ENCODE peak calls at places on chromosomes 4 and X, in four cellular contexts. F is B cell, Y is cardiac fibroblast, S is dorsolateral prefrontal cortex. U is an unnamed sample.

GRCh38 chr4:157045507-157046127 is 30.3 kb upstream of the GLRB start:
- DNase-seq in F (no peak), Y (peak), S (no peak), U (no peak)

GRCh38 chr4:107645604-107646003 is 74.4 kb downstream of the PAPSS1 start:
- DNase-seq in F (no peak), Y (no peak), S (no peak), U (no peak)

GRCh38 chr4:181949704-181950312 is 293.4 kb upstream of the TENM3 start:
- DNase-seq in F (no peak), Y (no peak), S (no peak), U (no peak)

GRCh38 chr4:55444822-55445221 is 49.1 kb downstream of the TMEM165 start:
- DNase-seq in F (no peak), Y (peak), S (no peak), U (no peak)

GRCh38 chrX:11533211-11533651 is 132.5 kb downstream of the ARHGAP6 start:
- DNase-seq in F (peak), Y (peak), S (no peak), U (no peak)

GRCh38 chr4:89836897-89837384 is at the start of gene SNCA:
- DNase-seq in F (peak), Y (peak), S (peak), U (peak)

GRCh38 chr4:157270108-157270507 is 49.6 kb downstream of the GRIA2 start:
- DNase-seq in F (no peak), Y (no peak), S (no peak), U (no peak)

GRCh38 chrX:129590596-129590995 is 50.5 kb downstream of the OCRL start:
- DNase-seq in F (no peak), Y (no peak), S (no peak), U (no peak)

GRCh38 chrX:69961365-69962072 is 88.2 kb downstream of the AWAT2 start:
- DNase-seq in F (no peak), Y (peak), S (no peak), U (no peak)

GRCh38 chrX:110145854-110146253 is 142.9 kb downstream of the TMEM164 start:
- DNase-seq in F (peak), Y (peak), S (no peak), U (no peak)

GRCh38 chr4:36042122-36042970 is 202.0 kb downstream of the ARAP2 start:
- DNase-seq in F (no peak), Y (no peak), S (no peak), U (no peak)

GRCh38 chrX:65528705-65529340 is 5.8 kb downstream of the LAS1L start:
- DNase-seq in F (peak), Y (peak), S (peak), U (peak)

GRCh38 chr4:183797445-183798248 is 107.5 kb upstream of the STOX2 start:
- DNase-seq in F (no peak), Y (peak), S (no peak), U (peak)

GRCh38 chrX:83508526-83509245 is 596 bp downstream of the POU3F4 start:
- DNase-seq in F (no peak), Y (no peak), S (no peak), U (no peak)

GRCh38 chrX:27600686-27601085 is 10.5 kb downstream of the DCAF8L2 start:
- DNase-seq in F (no peak), Y (peak), S (no peak), U (no peak)

GRCh38 chrX:65924938-65925507 is 114.9 kb downstream of the VSIG4 start:
- DNase-seq in F (no peak), Y (no peak), S (no peak), U (no peak)

GRCh38 chr4:150297861-150298474 is 219.7 kb downstream of the DCLK2 start:
- DNase-seq in F (no peak), Y (peak), S (no peak), U (no peak)

GRCh38 chr4:76011700-76012387 is 4.5 kb upstream of the CXCL9 start:
- DNase-seq in F (no peak), Y (peak), S (no peak), U (no peak)

GRCh38 chr4:61200195-61200990 is at the start of gene ADGRL3:
- DNase-seq in F (peak), Y (peak), S (peak), U (peak)

GRCh38 chr4:4776934-4777333 is 82.5 kb upstream of the MSX1 start:
- DNase-seq in F (no peak), Y (no peak), S (no peak), U (no peak)

DNA sequence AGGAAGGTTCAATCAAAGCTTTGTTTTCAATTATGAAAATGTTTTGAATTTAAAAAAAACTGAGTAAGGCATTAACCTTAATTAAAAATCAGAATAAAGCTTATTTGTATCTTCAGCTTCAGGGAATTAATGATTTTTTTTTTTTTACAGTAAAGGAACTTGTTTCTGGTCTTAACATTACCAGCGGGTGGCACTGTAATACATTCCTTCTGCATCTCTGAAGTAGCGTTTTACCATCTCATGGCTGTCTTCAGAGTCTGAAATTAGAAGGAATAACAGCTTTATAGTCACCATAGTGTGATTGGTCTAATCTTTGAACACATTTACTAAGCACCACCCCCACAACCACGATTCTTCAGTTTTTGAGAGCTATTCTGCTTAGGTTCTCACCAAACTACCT is 102.6 kb downstream of the IL1RAPL2 start:
- DNase-seq in F (no peak), Y (peak), S (no peak), U (no peak)
- TF ChIP-seq CTCF in F (no peak), Y (no peak), S (peak), U (peak)

GRCh38 chrX:49186125-49187027 is at the start of gene PRICKLE3:
- DNase-seq in F (peak), Y (peak), S (peak), U (peak)
- TF ChIP-seq CTCF in F (peak), Y (peak), S (peak), U (peak)

DNA sequence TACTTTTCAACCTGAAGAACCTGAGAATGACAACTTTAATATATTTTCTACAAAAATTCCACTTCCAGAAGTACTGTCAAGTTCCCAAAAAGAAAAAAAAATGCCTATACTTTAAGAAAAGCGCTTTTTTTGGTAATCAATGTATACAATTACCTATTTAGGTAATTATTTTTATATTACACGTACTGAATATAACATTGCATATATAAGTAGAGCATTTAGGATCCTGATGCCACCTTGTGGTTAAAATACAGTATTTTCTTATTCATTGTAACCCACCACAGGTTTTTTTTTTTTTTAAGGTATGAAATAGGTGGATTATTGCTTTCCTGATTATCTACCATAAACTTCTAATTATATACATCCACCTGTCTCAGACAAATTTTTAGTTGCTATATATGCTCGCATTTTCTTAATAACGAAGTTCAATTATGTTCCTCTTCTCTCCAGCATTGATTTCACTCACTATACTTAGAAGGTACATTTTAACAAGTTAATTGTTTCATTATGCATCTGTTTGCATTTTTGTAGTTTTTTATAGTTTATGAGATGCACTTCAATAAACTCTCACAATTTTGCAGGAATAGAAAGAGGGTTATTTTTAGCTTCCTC is 5.2 kb downstream of the MAP9 start:
- DNase-seq in F (no peak), Y (peak), S (no peak), U (no peak)
- TF ChIP-seq CTCF in F (peak), Y (peak), S (peak), U (peak)

GRCh38 chr4:3010998-3011397 is 47.6 kb downstream of the GRK4 start:
- DNase-seq in F (no peak), Y (peak), S (no peak), U (no peak)

GRCh38 chr4:3011456-3012220 is 48.3 kb downstream of the GRK4 start:
- DNase-seq in F (no peak), Y (no peak), S (no peak), U (no peak)

GRCh38 chr4:3010577-3010976 is 47.2 kb downstream of the GRK4 start:
- DNase-seq in F (no peak), Y (peak), S (no peak), U (no peak)

GRCh38 chr4:3007724-3008123 is 44.4 kb downstream of the GRK4 start:
- DNase-seq in F (no peak), Y (no peak), S (no peak), U (no peak)

DNA sequence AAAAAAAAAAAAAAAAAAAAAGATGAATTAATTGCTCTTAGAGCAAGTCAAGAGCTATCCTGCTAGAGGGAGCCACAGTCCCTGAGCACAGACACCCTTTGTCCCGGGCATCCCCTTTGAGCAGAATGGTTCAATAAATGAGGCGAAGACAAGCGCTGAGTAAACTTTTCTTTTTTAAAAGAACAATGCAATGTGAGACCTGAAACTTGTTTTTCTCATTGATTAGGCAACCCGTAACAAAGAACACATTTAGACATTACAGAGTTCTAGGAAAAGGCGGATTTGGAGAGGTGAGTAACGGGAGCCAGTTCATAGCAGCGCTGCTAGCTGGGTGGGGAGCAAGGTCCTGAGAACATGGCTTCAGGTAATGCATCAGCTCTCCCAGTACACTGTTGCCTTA is 46.1 kb downstream of the GRK4 start:
- DNase-seq in F (no peak), Y (peak), S (no peak), U (peak)
- TF ChIP-seq CTCF in F (peak), Y (peak), S (peak), U (peak)

GRCh38 chr4:126955292-126956191 is 677.2 kb upstream of the INTU start:
- DNase-seq in F (no peak), Y (no peak), S (no peak), U (no peak)

GRCh38 chr4:126956192-126956897 is 676.4 kb upstream of the INTU start:
- DNase-seq in F (no peak), Y (no peak), S (no peak), U (no peak)

GRCh38 chr4:126960760-126961159 is 672.0 kb upstream of the INTU start:
- DNase-seq in F (no peak), Y (no peak), S (no peak), U (no peak)

GRCh38 chr4:126958482-126958881 is 674.3 kb upstream of the INTU start:
- DNase-seq in F (no peak), Y (no peak), S (no peak), U (no peak)

GRCh38 chr4:126957555-126958440 is 675.0 kb upstream of the INTU start:
- DNase-seq in F (no peak), Y (peak), S (no peak), U (no peak)
- TF ChIP-seq CTCF in F (no peak), Y (peak), S (no peak), U (no peak)

DNA sequence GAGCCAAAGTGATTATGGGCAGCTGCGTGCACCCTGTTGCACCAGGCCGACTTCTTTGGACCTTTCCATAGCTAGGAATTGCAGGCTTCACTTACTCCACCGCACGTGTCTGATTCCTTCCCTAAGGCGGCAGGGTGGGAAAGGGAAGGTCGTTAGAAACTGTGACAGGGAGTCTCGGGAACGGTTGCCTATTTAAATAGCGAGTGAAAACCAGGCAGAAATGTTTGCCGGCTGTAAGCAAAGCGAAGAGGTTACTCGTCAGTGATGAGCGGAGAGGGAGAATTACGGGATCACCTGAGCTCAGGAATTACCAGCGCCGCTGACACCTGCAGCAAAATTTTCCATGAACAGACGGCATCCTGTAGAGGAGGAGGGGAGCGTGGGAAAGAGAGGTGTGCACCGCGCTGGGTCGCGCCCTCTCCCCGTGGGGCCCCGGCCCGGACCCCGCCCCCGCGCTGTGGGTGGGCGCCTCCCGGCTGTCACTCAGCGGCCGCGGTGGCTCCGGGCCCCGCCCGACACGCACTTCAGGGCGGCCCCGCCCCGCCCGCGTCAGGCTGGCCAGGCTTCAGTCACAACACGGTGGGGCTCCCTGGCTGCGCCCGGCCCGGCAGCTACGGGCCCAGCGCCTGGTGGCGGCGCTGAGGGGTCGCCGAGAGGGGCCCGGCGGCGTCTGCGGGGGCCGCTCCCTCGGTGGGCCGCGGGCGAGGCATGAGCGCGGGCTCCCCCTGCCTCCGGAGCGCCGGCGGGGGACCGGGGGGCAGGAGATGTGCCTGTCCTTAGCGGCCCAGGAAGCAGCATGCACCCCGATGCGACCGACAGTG is at the start of gene SNX25:
- DNase-seq in F (peak), Y (peak), S (peak), U (peak)
- TF ChIP-seq CTCF in F (no peak), Y (no peak), S (no peak), U (peak)

GRCh38 chrX:118536687-118537461 is 41.3 kb downstream of the DOCK11 start:
- DNase-seq in F (peak), Y (peak), S (peak), U (no peak)
- TF ChIP-seq CTCF in F (peak), Y (peak), S (peak), U (peak)

DNA sequence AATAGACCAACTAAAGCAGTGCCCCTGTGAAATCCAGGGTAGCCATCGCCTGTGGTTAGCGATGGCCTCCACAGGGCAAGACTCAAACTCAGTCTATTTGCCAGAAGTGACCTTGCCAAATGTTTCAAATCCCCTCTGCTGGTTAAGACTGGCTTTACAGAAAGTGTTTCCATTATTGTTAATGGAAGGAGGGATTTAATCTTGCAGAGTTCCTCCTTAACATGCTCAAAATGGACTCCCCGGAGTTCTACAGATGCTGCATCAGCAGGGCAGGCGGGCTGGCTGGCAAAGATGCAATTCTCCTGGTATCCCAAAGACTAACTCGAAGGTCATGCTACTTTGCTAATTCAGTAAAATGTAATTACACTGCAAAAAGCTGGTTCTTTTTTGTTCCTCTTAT is 313.0 kb upstream of the SLC7A11 start:
- DNase-seq in F (no peak), Y (no peak), S (no peak), U (no peak)
- TF ChIP-seq CTCF in F (no peak), Y (no peak), S (no peak), U (no peak)

U was measured in progenitor cell of endocrine pancreas.